ENCODE peak calls at places on chromosomes 6 and 20, in six cellular contexts. G, Y, L, Q, B and J are unnamed samples.

GRCh38 chr6:34414999-34415858 is 10.6 kb downstream of the RPS10 start:
- DNase-seq in G (no peak), Y (no peak), L (no peak), Q (peak; percentile 47), B (peak; percentile 68), J (peak; percentile 65)

GRCh38 chr20:56181593-56181992 is 66.9 kb upstream of the MC3R start:
- DNase-seq in G (no peak), Y (no peak), L (no peak), Q (peak; percentile 34), B (no peak), J (no peak)

GRCh38 chr20:62391165-62392076 is 4.5 kb downstream of the RPS21 start:
- DNase-seq in G (no peak), Y (no peak), L (no peak), Q (no peak), B (no peak), J (no peak)

GRCh38 chr20:19973920-19974620 is 43.1 kb upstream of the NAA20 start:
- DNase-seq in G (no peak), Y (no peak), L (no peak), Q (no peak), B (no peak), J (peak; percentile 81)

GRCh38 chr6:18904681-18905080 is 517.5 kb downstream of the RNF144B start:
- DNase-seq in G (no peak), Y (no peak), L (no peak), Q (no peak), B (no peak), J (no peak)

GRCh38 chr20:3765171-3765887 is 2.2 kb downstream of the ADISSP start:
- DNase-seq in G (no peak), Y (no peak), L (no peak), Q (no peak), B (no peak), J (no peak)

GRCh38 chr6:12545837-12546658 is 170.5 kb upstream of the PHACTR1 start:
- DNase-seq in G (no peak), Y (peak; percentile 40), L (no peak), Q (no peak), B (no peak), J (peak; percentile 77)

GRCh38 chr20:54002741-54003140 is 67.7 kb downstream of the BCAS1 start:
- DNase-seq in G (no peak), Y (no peak), L (no peak), Q (no peak), B (no peak), J (no peak)

GRCh38 chr6:90484392-90484791 is 102.5 kb downstream of the MAP3K7 start:
- DNase-seq in G (no peak), Y (no peak), L (no peak), Q (no peak), B (no peak), J (no peak)

GRCh38 chr6:79570129-79570801 is 33.0 kb upstream of the LCA5 start:
- DNase-seq in G (peak; percentile 46), Y (no peak), L (no peak), Q (peak; percentile 5), B (no peak), J (peak; percentile 72)

GRCh38 chr20:64257107-64257757 is 1.7 kb downstream of the PCMTD2 start:
- DNase-seq in G (no peak), Y (no peak), L (no peak), Q (no peak), B (peak; percentile 6), J (no peak)

GRCh38 chr6:138088307-138088744 is 18.9 kb downstream of the PERP start:
- DNase-seq in G (no peak), Y (peak; percentile 44), L (no peak), Q (no peak), B (no peak), J (peak; percentile 97)

GRCh38 chr6:33426590-33427563 is 7.0 kb downstream of the SYNGAP1 start:
- DNase-seq in G (no peak), Y (peak; percentile 19), L (no peak), Q (peak; percentile 46), B (peak; percentile 55), J (no peak)

GRCh38 chr6:2632368-2632767 is 118.4 kb downstream of the MYLK4 start:
- DNase-seq in G (no peak), Y (no peak), L (no peak), Q (no peak), B (no peak), J (peak; percentile 46)

GRCh38 chr6:15280961-15281360 is 35.1 kb downstream of the JARID2 start:
- DNase-seq in G (no peak), Y (no peak), L (no peak), Q (no peak), B (no peak), J (no peak)

GRCh38 chr6:16872543-16873230 is 111.4 kb upstream of the ATXN1 start:
- DNase-seq in G (no peak), Y (no peak), L (no peak), Q (peak; percentile 35), B (no peak), J (no peak)

GRCh38 chr6:168332020-168332419 is 12.4 kb upstream of the DACT2 start:
- DNase-seq in G (no peak), Y (no peak), L (no peak), Q (no peak), B (no peak), J (no peak)

GRCh38 chr6:225121-225721 is 67.1 kb upstream of the DUSP22 start:
- DNase-seq in G (no peak), Y (no peak), L (peak; percentile 72), Q (no peak), B (no peak), J (no peak)

GRCh38 chr20:3744806-3745685 is 12.6 kb downstream of the HSPA12B start:
- DNase-seq in G (peak; percentile 100), Y (peak; percentile 94), L (no peak), Q (peak; percentile 90), B (peak; percentile 97), J (no peak)

GRCh38 chr6:87881342-87881895 is 166.2 kb upstream of the SPACA1 start:
- DNase-seq in G (no peak), Y (no peak), L (no peak), Q (no peak), B (no peak), J (no peak)

GRCh38 chr20:59425572-59425971 is 125.2 kb downstream of the EDN3 start:
- DNase-seq in G (no peak), Y (no peak), L (no peak), Q (peak; percentile 80), B (no peak), J (no peak)

GRCh38 chr6:164404802-164405488 is 904.5 kb downstream of the C6orf118 start:
- DNase-seq in G (no peak), Y (no peak), L (no peak), Q (no peak), B (peak; percentile 30), J (no peak)

GRCh38 chr20:50689864-50690263 is 1.5 kb downstream of the RIPOR3 start:
- DNase-seq in G (no peak), Y (no peak), L (no peak), Q (peak; percentile 82), B (no peak), J (no peak)

GRCh38 chr6:1611572-1612385 is 2.1 kb downstream of the FOXC1 start:
- DNase-seq in G (no peak), Y (no peak), L (no peak), Q (no peak), B (no peak), J (peak; percentile 53)

DNA sequence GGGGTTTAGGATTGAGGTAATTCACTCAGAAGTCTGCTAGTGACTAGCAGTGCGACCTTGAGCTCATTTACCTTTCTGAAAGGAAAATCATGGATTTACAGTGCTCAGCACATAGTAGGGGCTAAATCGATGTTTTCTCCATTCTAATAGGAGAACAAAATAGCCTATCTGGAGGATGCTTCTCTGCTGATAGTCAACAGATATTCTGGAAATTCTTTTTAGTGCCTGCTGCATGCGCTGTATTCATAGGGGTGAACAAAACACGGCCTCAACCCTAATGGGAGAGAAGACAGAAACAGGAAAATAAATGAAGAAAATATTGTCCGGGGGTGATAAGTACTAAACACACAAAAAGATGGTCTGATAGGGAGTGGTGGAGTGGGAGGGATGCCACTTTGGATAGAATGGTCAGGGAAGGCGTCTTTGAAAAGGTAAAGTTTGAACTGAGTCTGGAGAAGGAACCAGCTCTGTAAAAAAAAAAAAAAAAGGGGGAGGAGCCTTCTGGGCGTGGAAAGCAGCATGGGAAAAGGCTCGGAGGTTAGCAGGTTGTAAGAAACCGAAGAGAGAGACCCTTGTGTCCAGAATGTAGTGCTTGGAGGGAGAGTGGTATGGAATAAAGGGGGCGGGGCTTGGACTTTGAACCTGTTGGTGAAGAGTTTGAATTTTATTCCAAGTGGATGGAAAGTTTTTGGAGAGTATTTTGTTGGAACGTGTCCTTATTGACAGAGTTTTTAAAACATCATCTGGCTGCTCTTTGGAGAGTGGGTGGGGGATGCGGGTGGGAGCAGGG is 1.7 kb downstream of the CHMP4B start:
- DNase-seq in G (no peak), Y (peak; percentile 42), L (no peak), Q (peak; percentile 33), B (peak; percentile 48), J (no peak)
- TF ChIP-seq USF2 in G (no peak), Y (no peak), L (no peak), Q (no peak), B (no peak), J (no peak)

DNA sequence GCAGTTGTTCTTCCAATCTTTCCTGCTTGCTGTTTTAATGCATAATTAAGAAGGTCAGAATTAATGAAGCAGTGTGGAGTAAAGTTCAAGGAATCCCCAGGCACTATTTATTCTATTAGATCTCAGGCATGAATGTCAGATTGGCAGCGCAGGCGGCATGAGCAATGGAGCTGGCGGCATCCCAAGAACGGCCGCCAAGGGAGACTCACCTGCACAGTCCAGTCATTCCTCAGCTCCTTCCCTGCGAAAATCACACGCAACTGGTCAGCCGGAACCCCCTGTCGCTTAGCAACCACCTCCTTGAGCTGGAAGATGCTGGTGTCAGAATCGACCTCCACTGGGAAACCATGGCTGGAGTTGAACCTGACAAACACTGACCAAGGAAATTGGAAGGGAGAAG is 284.5 kb downstream of the PRKN start:
- DNase-seq in G (no peak), Y (no peak), L (no peak), Q (no peak), B (no peak), J (no peak)
- TF ChIP-seq USF2 in G (no peak), Y (no peak), L (no peak), Q (no peak), B (no peak), J (no peak)

DNA sequence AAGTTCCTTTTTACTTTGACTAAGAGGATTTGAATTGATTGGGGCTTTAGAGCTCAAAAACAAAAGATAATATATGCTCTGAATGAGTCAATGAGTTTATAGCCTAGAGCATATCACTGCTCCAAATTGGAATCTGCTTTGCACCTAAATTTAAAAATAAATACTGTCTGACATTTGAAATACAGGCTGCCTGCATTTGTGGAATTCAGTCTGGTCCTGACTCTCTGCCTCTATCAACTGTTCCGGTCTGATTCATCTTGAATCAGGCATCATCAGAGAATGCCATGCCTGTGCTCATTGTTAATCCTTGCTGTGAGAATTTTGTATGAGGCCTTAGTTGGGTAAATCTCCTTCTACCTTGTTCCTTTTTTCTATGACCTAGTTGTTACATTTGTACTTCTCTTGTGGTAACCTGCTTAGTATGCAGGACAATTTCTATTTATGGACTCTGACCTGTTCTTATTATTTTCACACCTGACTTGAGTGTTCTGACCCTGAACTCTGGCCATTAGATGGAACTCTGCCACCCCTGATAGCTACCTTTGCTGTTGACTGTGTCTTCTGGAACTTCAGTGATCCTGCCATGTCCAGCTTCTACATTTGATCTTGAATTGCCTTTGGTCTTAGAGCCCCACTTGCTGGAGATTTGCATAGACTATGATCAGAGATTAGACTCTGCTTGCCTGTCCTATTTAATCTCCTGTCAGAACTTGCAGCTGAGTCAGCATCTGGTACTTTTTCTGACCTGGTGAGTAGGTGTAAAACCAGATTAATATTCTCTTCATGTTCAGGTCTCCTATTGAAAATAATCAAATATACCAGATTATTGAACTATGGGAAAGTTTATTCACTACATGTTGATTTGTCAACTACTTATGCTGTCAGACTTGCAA is 442.7 kb upstream of the HS3ST5 start:
- DNase-seq in G (no peak), Y (no peak), L (peak; percentile 3), Q (no peak), B (no peak), J (no peak)
- TF ChIP-seq USF2 in G (no peak), Y (no peak), L (no peak), Q (no peak), B (no peak), J (no peak)

GRCh38 chr6:37827603-37828265 is 8.2 kb downstream of the ZFAND3 start:
- DNase-seq in G (no peak), Y (no peak), L (no peak), Q (peak; percentile 55), B (no peak), J (no peak)
- TF ChIP-seq USF2 in G (no peak), Y (no peak), L (no peak), Q (no peak), B (no peak), J (no peak)